ENCODE peak calls at places on chromosome 3, in six cellular contexts. N is GM23248, C is brain microvascular endothelial cell, A is cardiac muscle cell, T is cardiac fibroblast, U is fibroblast of the aortic adventitia. Y is an unnamed sample.
A peak's percentile ranks its signal among the peaks of the same experiment; 100 is the strongest.

GRCh38 chr3:31918179-31919165 is 62.6 kb downstream of the OSBPL10 start:
- DNase-seq in N (peak; percentile 19), C (no peak), A (no peak), T (peak; percentile 24), U (no peak), Y (no peak)

GRCh38 chr3:20197775-20198174 is 11.8 kb upstream of the SGO1 start:
- DNase-seq in N (no peak), C (no peak), A (no peak), T (no peak), U (no peak), Y (no peak)

GRCh38 chr3:52544937-52545336 is 8.5 kb downstream of the UQCC5 start:
- DNase-seq in N (no peak), C (no peak), A (no peak), T (no peak), U (no peak), Y (no peak)

GRCh38 chr3:144868506-144868905 is 896.9 kb downstream of the DIPK2A start:
- DNase-seq in N (no peak), C (no peak), A (no peak), T (peak; percentile 33), U (peak; percentile 2), Y (no peak)

GRCh38 chr3:62678841-62679240 is 196.4 kb downstream of the CADPS start:
- DNase-seq in N (no peak), C (no peak), A (no peak), T (no peak), U (no peak), Y (no peak)

GRCh38 chr3:143571548-143571947 is 276.7 kb downstream of the SLC9A9 start:
- DNase-seq in N (peak; percentile 33), C (peak; percentile 2), A (no peak), T (peak; percentile 58), U (peak; percentile 48), Y (peak; percentile 60)

GRCh38 chr3:138781012-138781470 is 53.7 kb downstream of the PIK3CB start:
- DNase-seq in N (no peak), C (no peak), A (no peak), T (no peak), U (no peak), Y (no peak)

GRCh38 chr3:135503429-135504083 is 462.0 kb upstream of the PPP2R3A start:
- DNase-seq in N (peak; percentile 79), C (peak; percentile 70), A (peak; percentile 74), T (peak; percentile 45), U (peak; percentile 79), Y (peak; percentile 35)

GRCh38 chr3:184341925-184342324 is 4.5 kb downstream of the FAM131A start:
- DNase-seq in N (no peak), C (no peak), A (no peak), T (no peak), U (no peak), Y (no peak)

GRCh38 chr3:35772364-35773009 is 133.2 kb downstream of the ARPP21 start:
- DNase-seq in N (no peak), C (no peak), A (no peak), T (no peak), U (no peak), Y (no peak)

GRCh38 chr3:159266779-159267178 is 464.9 kb downstream of the MFSD1 start:
- DNase-seq in N (peak; percentile 35), C (no peak), A (peak; percentile 71), T (peak; percentile 18), U (no peak), Y (no peak)

GRCh38 chr3:16140116-16140893 is 34.2 kb upstream of the GALNT15 start:
- DNase-seq in N (peak; percentile 76), C (peak; percentile 52), A (no peak), T (peak; percentile 98), U (peak; percentile 98), Y (peak; percentile 98)

GRCh38 chr3:177824190-177824786 is 627.0 kb upstream of the TBL1XR1 start:
- DNase-seq in N (peak; percentile 76), C (no peak), A (no peak), T (peak; percentile 95), U (peak; percentile 91), Y (no peak)

GRCh38 chr3:128319741-128320141 is 146.9 kb downstream of the DNAJB8 start:
- DNase-seq in N (no peak), C (no peak), A (no peak), T (no peak), U (no peak), Y (no peak)

GRCh38 chr3:126344380-126345041 is 12.7 kb downstream of the KLF15 start:
- DNase-seq in N (no peak), C (no peak), A (no peak), T (no peak), U (no peak), Y (no peak)

GRCh38 chr3:32238027-32238815 is at the start of gene CMTM8:
- DNase-seq in N (peak; percentile 28), C (no peak), A (peak; percentile 80), T (peak; percentile 54), U (no peak), Y (no peak)

GRCh38 chr3:47772788-47773187 is 8.9 kb downstream of the SMARCC1 start:
- DNase-seq in N (no peak), C (no peak), A (no peak), T (no peak), U (no peak), Y (no peak)

GRCh38 chr3:159455741-159456181 is 532.9 kb upstream of the IL12A start:
- DNase-seq in N (peak; percentile 56), C (peak; percentile 36), A (no peak), T (no peak), U (no peak), Y (no peak)

GRCh38 chr3:170865209-170866094 is 4.5 kb downstream of the RPL22L1 start:
- DNase-seq in N (no peak), C (no peak), A (no peak), T (no peak), U (no peak), Y (no peak)

GRCh38 chr3:23740517-23741402 is 65.0 kb upstream of the UBE2E1 start:
- DNase-seq in N (peak; percentile 64), C (no peak), A (no peak), T (peak; percentile 43), U (peak; percentile 46), Y (no peak)

GRCh38 chr3:142586803-142587406 is 8.4 kb upstream of the ATR start:
- DNase-seq in N (peak; percentile 92), C (peak; percentile 71), A (peak; percentile 86), T (peak; percentile 85), U (peak; percentile 88), Y (peak; percentile 70)

GRCh38 chr3:23601020-23601822 is 204.5 kb upstream of the UBE2E1 start:
- DNase-seq in N (peak; percentile 37), C (no peak), A (no peak), T (peak; percentile 31), U (peak; percentile 33), Y (no peak)

GRCh38 chr3:31249555-31249954 is 283.2 kb upstream of the STT3B start:
- DNase-seq in N (no peak), C (no peak), A (no peak), T (no peak), U (no peak), Y (no peak)

GRCh38 chr3:41525288-41526064 is 326.2 kb downstream of the CTNNB1 start:
- DNase-seq in N (no peak), C (no peak), A (no peak), T (no peak), U (no peak), Y (no peak)

GRCh38 chr3:49607796-49608195 is 53.5 kb downstream of the BSN start:
- DNase-seq in N (no peak), C (no peak), A (no peak), T (no peak), U (no peak), Y (no peak)

DNA sequence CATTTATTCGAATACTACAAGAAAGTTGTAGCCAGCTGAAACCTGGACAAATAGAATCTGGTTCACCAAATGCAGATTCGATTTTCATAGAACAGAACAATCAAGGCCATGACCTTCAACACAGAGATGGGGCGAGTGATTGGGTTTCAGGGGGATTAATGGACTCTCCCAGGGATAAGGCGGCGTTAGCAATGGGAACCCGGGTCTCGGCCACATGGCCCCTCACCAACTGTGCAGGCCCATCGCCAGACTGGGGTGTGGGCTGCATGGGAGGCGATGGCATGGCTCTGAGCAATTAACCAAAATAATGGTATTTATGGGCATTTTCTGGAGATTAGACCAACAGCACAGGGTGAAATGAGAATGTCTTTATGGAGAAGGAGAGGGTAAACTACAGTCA is 34.2 kb downstream of the VGLL4 start:
- DNase-seq in N (no peak), C (no peak), A (no peak), T (no peak), U (no peak), Y (no peak)
- H3K4me3 ChIP-seq in N (no peak overlapping the region), C (no peak overlapping the region), A (no peak overlapping the region), T (no peak overlapping the region), U (peak overlapping the region; percentile 49), Y (peak overlapping the region; percentile 17)

GRCh38 chr3:165256554-165256953 is 60.4 kb upstream of the SLITRK3 start:
- DNase-seq in N (no peak), C (no peak), A (no peak), T (no peak), U (peak; percentile 8), Y (no peak)

GRCh38 chr3:165259518-165260193 is 63.5 kb upstream of the SLITRK3 start:
- DNase-seq in N (peak; percentile 0), C (peak; percentile 11), A (no peak), T (peak; percentile 52), U (peak; percentile 37), Y (peak; percentile 53)

DNA sequence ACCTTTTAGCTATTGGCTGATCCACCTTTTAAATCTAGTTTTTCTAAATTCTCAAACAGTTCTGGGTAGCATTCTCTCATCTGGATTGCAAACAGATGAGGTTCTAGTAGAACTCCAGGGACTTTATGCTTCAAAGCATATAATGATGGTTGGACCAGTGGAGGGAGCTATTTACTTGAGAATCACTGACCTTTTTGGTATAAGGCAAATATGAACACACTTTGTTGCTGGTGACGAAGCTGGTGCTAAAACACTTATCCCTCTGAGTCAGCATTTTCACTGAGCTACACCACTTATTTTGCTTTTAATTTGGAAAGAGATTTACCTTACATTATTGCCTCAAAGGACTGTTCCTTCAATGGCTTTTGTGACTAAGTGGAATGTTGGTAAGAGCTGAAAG is 58.6 kb upstream of the SLITRK3 start:
- DNase-seq in N (peak; percentile 0), C (peak; percentile 29), A (peak; percentile 65), T (peak; percentile 45), U (peak; percentile 51), Y (no peak)
- H3K4me3 ChIP-seq in N (no peak overlapping the region), C (no peak overlapping the region), A (no peak overlapping the region), T (no peak overlapping the region), U (no peak overlapping the region), Y (no peak overlapping the region)

GRCh38 chr3:36918050-36918449 is 26.8 kb downstream of the TRANK1 start:
- DNase-seq in N (no peak), C (no peak), A (no peak), T (no peak), U (no peak), Y (no peak)
- H3K4me3 ChIP-seq in N (no peak overlapping the region), C (no peak overlapping the region), A (no peak overlapping the region), T (no peak overlapping the region), U (no peak overlapping the region), Y (no peak overlapping the region)

DNA sequence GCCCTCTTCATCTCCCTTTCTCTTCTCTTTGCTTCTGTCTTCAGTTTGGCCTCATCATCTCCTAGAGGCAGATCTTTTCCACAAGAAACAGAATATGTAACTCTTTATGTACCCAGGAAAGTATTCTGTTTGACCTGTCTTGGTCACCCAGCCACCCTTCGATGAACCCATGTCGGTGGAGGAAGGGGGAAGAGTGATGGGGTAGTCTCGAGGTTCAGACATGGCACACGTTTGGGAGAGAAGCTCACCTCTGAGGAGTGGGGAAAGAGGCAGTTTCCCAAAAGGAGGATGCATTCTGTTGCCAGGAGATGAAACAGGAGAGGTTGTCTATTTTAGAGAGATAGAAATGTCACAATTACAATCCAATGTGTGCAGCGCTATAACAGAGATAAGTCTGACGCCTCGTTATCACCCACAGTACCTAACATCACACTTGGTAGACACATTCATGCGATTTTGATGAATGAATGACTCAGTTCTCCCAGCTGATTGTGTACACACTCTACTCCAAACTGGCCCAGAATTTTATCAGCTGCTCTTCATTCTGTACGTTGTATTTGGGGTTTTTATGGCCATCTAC is 721 bp upstream of the CCDC50 start:
- DNase-seq in N (no peak), C (no peak), A (no peak), T (no peak), U (no peak), Y (no peak)
- H3K4me3 ChIP-seq in N (peak overlapping the region; percentile 85), C (peak overlapping the region; percentile 84), A (peak overlapping the region; percentile 89), T (peak overlapping the region; percentile 83), U (peak overlapping the region; percentile 80), Y (peak overlapping the region; percentile 76)